ENCODE peak calls at places on chromosomes 16 and 17, in four cellular contexts. E, P, U and Z are unnamed samples.

GRCh38 chr16:50534091-50534490 is 14.1 kb upstream of the NKD1 start:
- ATAC-seq in E (no peak), P (no peak), U (no peak), Z (no peak)

GRCh38 chr17:42027961-42028790 is 8.3 kb downstream of the NKIRAS2 start:
- ATAC-seq in E (no peak), P (no peak), U (no peak), Z (no peak)

GRCh38 chr16:29024280-29024679 is 39.4 kb downstream of the LAT start:
- ATAC-seq in E (no peak), P (no peak), U (no peak), Z (no peak)

GRCh38 chr17:57672205-57672632 is 72.9 kb downstream of the CCDC182 start:
- ATAC-seq in E (no peak), P (peak; percentile 87), U (no peak), Z (no peak)

GRCh38 chr16:88738167-88739084 is 32.1 kb downstream of the CTU2 start:
- ATAC-seq in E (no peak), P (no peak), U (peak; percentile 11), Z (no peak)

GRCh38 chr17:14744716-14745115 is 443.8 kb downstream of the HS3ST3B1 start:
- ATAC-seq in E (no peak), P (no peak), U (no peak), Z (no peak)

GRCh38 chr17:7932949-7933348 is 943 bp downstream of the CNTROB start:
- ATAC-seq in E (peak; percentile 51), P (no peak), U (peak; percentile 19), Z (no peak)

GRCh38 chr17:67531291-67531690 is 154.2 kb downstream of the PITPNC1 start:
- ATAC-seq in E (no peak), P (no peak), U (no peak), Z (no peak)

GRCh38 chr17:57286372-57287105 is 30.2 kb downstream of the MSI2 start:
- ATAC-seq in E (no peak), P (no peak), U (no peak), Z (no peak)

GRCh38 chr16:29320274-29320999 is 86.1 kb downstream of the NPIPB11 start:
- ATAC-seq in E (no peak), P (no peak), U (no peak), Z (no peak)

GRCh38 chr17:31834448-31834847 is 24.6 kb downstream of the COPRS start:
- ATAC-seq in E (peak; percentile 42), P (no peak), U (no peak), Z (no peak)

GRCh38 chr17:55388842-55389241 is 32.8 kb downstream of the MMD start:
- ATAC-seq in E (no peak), P (no peak), U (peak; percentile 31), Z (no peak)

GRCh38 chr16:53745126-53745525 is 41.2 kb downstream of the FTO start:
- ATAC-seq in E (no peak), P (no peak), U (peak; percentile 57), Z (peak; percentile 51)

GRCh38 chr17:77571562-77571981 is 386.9 kb upstream of the TNRC6C start:
- ATAC-seq in E (no peak), P (peak; percentile 38), U (peak; percentile 69), Z (no peak)

GRCh38 chr17:30316736-30317135 is 17.1 kb downstream of the TMIGD1 start:
- ATAC-seq in E (peak; percentile 75), P (no peak), U (no peak), Z (no peak)

GRCh38 chr17:2070241-2071023 is 15.5 kb downstream of the HIC1 start:
- ATAC-seq in E (no peak), P (peak; percentile 78), U (no peak), Z (no peak)

GRCh38 chr17:66964083-66964771 is at the start of gene CACNG4:
- ATAC-seq in E (peak; percentile 56), P (no peak), U (no peak), Z (no peak)

GRCh38 chr17:59830007-59830630 is 62.6 kb downstream of the TUBD1 start:
- ATAC-seq in E (no peak), P (no peak), U (no peak), Z (no peak)

GRCh38 chr16:75227361-75228142 is 8.8 kb downstream of the CTRB1 start:
- ATAC-seq in E (no peak), P (no peak), U (peak; percentile 3), Z (no peak)

GRCh38 chr17:68204736-68205135 is 43.1 kb upstream of the AMZ2 start:
- ATAC-seq in E (peak; percentile 40), P (no peak), U (no peak), Z (no peak)

GRCh38 chr17:74290340-74290739 is 16.3 kb downstream of the DNAI2 start:
- ATAC-seq in E (no peak), P (no peak), U (peak; percentile 79), Z (no peak)

GRCh38 chr17:68101992-68102758 is 66.6 kb downstream of the KPNA2 start:
- ATAC-seq in E (peak; percentile 13), P (peak; percentile 58), U (peak; percentile 18), Z (no peak)

GRCh38 chr16:13168091-13168572 is 266.7 kb downstream of the SHISA9 start:
- ATAC-seq in E (no peak), P (no peak), U (no peak), Z (no peak)

GRCh38 chr17:78937561-78937960 is 12.4 kb upstream of the TIMP2 start:
- ATAC-seq in E (no peak), P (no peak), U (no peak), Z (no peak)

GRCh38 chr16:57826706-57827625 is 24.7 kb upstream of the KIFC3 start:
- ATAC-seq in E (peak; percentile 2), P (no peak), U (peak; percentile 59), Z (no peak)

GRCh38 chr17:47714773-47715396 is 18.2 kb upstream of the TBX21 start:
- ATAC-seq in E (no peak), P (no peak), U (no peak), Z (no peak)

GRCh38 chr16:59412275-59412841 is 678.2 kb upstream of the GOT2 start:
- ATAC-seq in E (no peak), P (no peak), U (no peak), Z (no peak)

GRCh38 chr16:49356728-49357488 is 16.7 kb upstream of the C16orf78 start:
- ATAC-seq in E (no peak), P (no peak), U (no peak), Z (no peak)

GRCh38 chr16:5059386-5060072 is 6.2 kb downstream of the C16orf89 start:
- ATAC-seq in E (no peak), P (no peak), U (no peak), Z (no peak)

GRCh38 chr17:56681561-56682266 is 88.2 kb downstream of the NOG start:
- ATAC-seq in E (no peak), P (peak; percentile 34), U (no peak), Z (no peak)

GRCh38 chr16:19963306-19963705 is 78.7 kb upstream of the GPRC5B start:
- ATAC-seq in E (no peak), P (no peak), U (peak; percentile 69), Z (no peak)

GRCh38 chr17:1852327-1852726 is 22.5 kb downstream of the RPA1 start:
- ATAC-seq in E (no peak), P (no peak), U (no peak), Z (no peak)

GRCh38 chr17:58242171-58242784 is 3.9 kb downstream of the LPO start:
- ATAC-seq in E (no peak), P (no peak), U (no peak), Z (no peak)

GRCh38 chr17:12136243-12136642 is 115.6 kb downstream of the MAP2K4 start:
- ATAC-seq in E (no peak), P (no peak), U (no peak), Z (no peak)
- H3K36me3 ChIP-seq in E (peaks cover 26% of the 10 kb centered on the region), P (peaks cover 21% of the 10 kb centered on the region), U (peaks cover under 1% of the 10 kb centered on the region), Z (peaks cover 79% of the 10 kb centered on the region)

DNA sequence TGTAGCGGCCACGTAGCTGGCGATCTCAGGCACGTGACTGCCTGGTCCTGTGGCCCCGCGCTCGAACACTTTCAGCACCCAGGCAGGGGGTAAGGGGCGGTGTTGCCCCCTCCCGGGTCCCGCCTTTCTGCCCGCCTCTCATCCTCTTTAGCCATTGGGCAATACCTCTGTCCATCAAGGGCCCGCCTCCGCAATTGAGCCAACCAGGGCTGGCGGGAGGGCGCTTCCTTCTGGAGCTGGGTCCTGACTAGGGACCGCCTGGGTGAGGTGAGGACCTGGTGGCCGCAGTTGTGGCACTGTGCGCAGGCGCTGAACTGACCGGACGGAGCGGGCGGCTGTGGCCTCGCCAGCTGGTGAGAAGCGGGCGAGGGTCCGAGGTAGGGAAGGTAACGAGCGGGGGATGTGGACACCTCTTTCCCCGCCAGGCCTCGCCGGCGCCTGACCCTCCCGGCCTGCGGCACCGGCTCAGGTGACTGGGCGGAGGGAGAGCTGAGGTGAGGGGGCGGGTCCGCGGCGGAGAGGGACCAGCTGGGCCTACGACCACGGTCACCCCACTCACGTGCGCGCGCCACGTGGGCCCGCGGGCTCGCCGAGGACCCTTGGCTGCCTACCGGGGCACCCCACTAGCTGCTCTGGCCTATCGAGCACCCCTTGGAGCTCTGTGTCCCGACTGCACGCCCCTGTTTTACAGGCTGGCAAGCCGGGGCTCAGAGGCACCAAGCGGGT is at the start of gene PDP2:
- ATAC-seq in E (peak; percentile 97), P (peak; percentile 97), U (peak; percentile 98), Z (peak; percentile 99)
- H3K36me3 ChIP-seq in E (peaks cover 13% of the 10 kb centered on the region), P (peaks cover 11% of the 10 kb centered on the region), U (no peaks in the 10 kb centered on the region), Z (no peaks in the 10 kb centered on the region)

GRCh38 chr17:20202141-20202574 is 193.0 kb downstream of the SPECC1 start:
- ATAC-seq in E (no peak), P (no peak), U (no peak), Z (no peak)
- H3K36me3 ChIP-seq in E (no peaks in the 10 kb centered on the region), P (no peaks in the 10 kb centered on the region), U (no peaks in the 10 kb centered on the region), Z (peaks cover 9% of the 10 kb centered on the region)

GRCh38 chr16:68283346-68283745 is 19.0 kb downstream of the SLC7A6 start:
- ATAC-seq in E (no peak), P (no peak), U (no peak), Z (no peak)

GRCh38 chr16:68282064-68282452 is 17.7 kb downstream of the SLC7A6 start:
- ATAC-seq in E (no peak), P (no peak), U (no peak), Z (no peak)

GRCh38 chr16:68280160-68280559 is 15.8 kb downstream of the SLC7A6 start:
- ATAC-seq in E (no peak), P (no peak), U (no peak), Z (no peak)

GRCh38 chr16:68279726-68280125 is 15.4 kb downstream of the SLC7A6 start:
- ATAC-seq in E (peak; percentile 64), P (no peak), U (no peak), Z (no peak)

GRCh38 chr16:68281368-68282063 is 17.2 kb downstream of the SLC7A6 start:
- ATAC-seq in E (no peak), P (peak; percentile 51), U (no peak), Z (no peak)
- H3K36me3 ChIP-seq in E (peaks cover 20% of the 10 kb centered on the region), P (no peaks in the 10 kb centered on the region), U (no peaks in the 10 kb centered on the region), Z (no peaks in the 10 kb centered on the region)

GRCh38 chr16:1743376-1744337 is 27.7 kb downstream of the NME3 start:
- ATAC-seq in E (no peak), P (no peak), U (no peak), Z (no peak)
- H3K36me3 ChIP-seq in E (peaks cover 53% of the 10 kb centered on the region), P (peaks cover 21% of the 10 kb centered on the region), U (peaks cover 6% of the 10 kb centered on the region), Z (no peaks in the 10 kb centered on the region)